ENCODE peak calls at places on chromosomes 3 and 15, in nine cellular contexts. F is psoas muscle, D is adrenal gland, Z is mammary epithelial cell, U is transverse colon, P is DND-41, Y is K562, G is stomach, W is Peyer's patch. R is an unnamed sample.
A peak's percentile ranks its signal among the peaks of the same experiment; 100 is the strongest.

GRCh38 chr15:75170711-75171341 is 30.9 kb upstream of the C15orf39 start:
- DNase-seq in F (no peak), U (no peak), W (no peak), Z (peak; percentile 82), D (peak; percentile 69), P (no peak), G (no peak), Y (no peak), R (no peak)

GRCh38 chr3:151428386-151428785 is 32.5 kb downstream of the IGSF10 start:
- DNase-seq in F (no peak), U (no peak), W (no peak), P (no peak), D (no peak), Y (no peak), G (no peak), Z (no peak), R (no peak)

GRCh38 chr15:82297546-82297945 is 34.9 kb downstream of the SAXO2 start:
- DNase-seq in D (no peak), G (no peak), P (no peak), U (no peak), Z (no peak), F (no peak), Y (no peak), W (no peak), R (no peak)

GRCh38 chr15:55937040-55937439 is 56.4 kb downstream of the NEDD4 start:
- DNase-seq in Z (no peak), P (no peak), G (no peak), F (no peak), U (no peak), W (no peak), Y (no peak), D (peak; percentile 23), R (no peak)

GRCh38 chr3:15815696-15816095 is 17.9 kb upstream of the ANKRD28 start:
- DNase-seq in U (no peak), W (no peak), P (no peak), F (no peak), G (no peak), Z (peak; percentile 41), Y (no peak), D (no peak), R (no peak)

GRCh38 chr15:51727141-51727897 is 10.1 kb downstream of the LYSMD2 start:
- DNase-seq in U (no peak), W (no peak), F (no peak), D (peak; percentile 40), Z (no peak), P (no peak), Y (peak; percentile 29), G (no peak), R (no peak)

GRCh38 chr3:122668930-122669730 is 11.5 kb upstream of the PARP14 start:
- DNase-seq in Z (peak; percentile 45), P (no peak), Y (peak; percentile 7), G (no peak), U (no peak), D (no peak), W (no peak), F (no peak), R (no peak)

GRCh38 chr15:78914027-78914764 is 30.6 kb downstream of the CTSH start:
- DNase-seq in W (no peak), F (peak; percentile 57), P (no peak), G (peak; percentile 51), D (peak; percentile 65), Z (peak; percentile 25), U (no peak), Y (no peak), R (no peak)

GRCh38 chr15:67922971-67923646 is 83.3 kb upstream of the RNU6-1 start:
- DNase-seq in W (no peak), D (no peak), G (no peak), Y (peak; percentile 39), U (no peak), Z (no peak), P (no peak), F (no peak), R (no peak)

GRCh38 chr15:35713733-35714132 is 167.8 kb upstream of the DPH6 start:
- DNase-seq in W (no peak), U (no peak), Y (no peak), F (no peak), G (no peak), Z (peak; percentile 95), D (no peak), P (no peak), R (no peak)

DNA sequence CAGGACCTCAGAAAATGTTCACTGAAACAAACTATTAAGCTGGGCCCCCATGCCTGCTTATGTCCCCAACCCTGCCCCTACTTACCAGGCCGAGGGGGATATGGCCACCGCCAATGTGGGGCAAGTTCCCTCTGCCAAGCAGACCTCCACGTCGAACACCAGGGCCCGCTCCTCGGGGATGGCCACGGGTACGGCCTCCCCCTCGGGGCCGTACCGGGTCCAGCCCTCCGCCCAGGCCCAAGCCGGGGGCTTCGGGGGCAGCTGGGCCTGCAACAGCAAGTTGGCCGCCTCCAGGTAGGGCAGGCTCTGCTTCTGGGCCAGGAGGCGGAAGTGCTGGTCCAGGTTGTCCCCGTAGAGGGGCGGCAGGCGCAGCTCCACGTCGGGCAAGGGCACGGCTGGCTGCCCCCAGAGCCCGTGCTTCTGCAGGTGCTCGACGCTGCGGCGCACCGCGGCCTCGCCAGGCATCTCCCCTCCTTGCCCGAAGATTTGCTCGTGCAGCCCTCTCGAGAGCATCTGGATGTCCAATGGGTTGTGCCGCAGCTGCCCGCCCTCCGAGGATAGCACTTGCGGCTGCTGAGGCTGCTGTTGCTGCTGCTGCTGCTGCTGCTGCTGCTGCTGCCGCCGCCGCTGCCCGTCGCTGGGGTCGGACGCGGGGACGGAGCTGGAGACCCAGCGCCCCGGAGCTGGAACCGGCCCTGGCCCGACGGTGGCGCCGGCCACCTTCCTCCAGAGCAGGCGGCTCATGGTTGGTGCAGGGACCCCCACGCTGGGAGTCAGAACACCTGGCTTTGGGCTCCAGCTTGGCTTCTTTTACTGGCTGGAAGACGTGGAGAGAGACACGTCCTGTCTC is 1.4 kb downstream of the POLG start:
- DNase-seq in D (no peak), W (no peak), Y (no peak), G (no peak), U (no peak), P (peak; percentile 41), Z (no peak), F (no peak), R (no peak)
- TF ChIP-seq CTCF in D (no peak), W (no peak), Y (no peak), G (no peak), U (no peak), P (no peak), Z (no peak), F (no peak), R (no peak)

GRCh38 chr15:64810499-64811326 is 14.7 kb downstream of the PIF1 start:
- DNase-seq in P (no peak), F (no peak), W (no peak), G (no peak), Z (no peak), Y (no peak), D (no peak), U (no peak), R (no peak)
- H3K4me3 ChIP-seq in P (no peak overlapping the region), F (no peak overlapping the region), W (no peak overlapping the region), G (no peak overlapping the region), Z (no peak overlapping the region), Y (no peak overlapping the region), D (no peak overlapping the region), U (no peak overlapping the region), R (no peak overlapping the region)

DNA sequence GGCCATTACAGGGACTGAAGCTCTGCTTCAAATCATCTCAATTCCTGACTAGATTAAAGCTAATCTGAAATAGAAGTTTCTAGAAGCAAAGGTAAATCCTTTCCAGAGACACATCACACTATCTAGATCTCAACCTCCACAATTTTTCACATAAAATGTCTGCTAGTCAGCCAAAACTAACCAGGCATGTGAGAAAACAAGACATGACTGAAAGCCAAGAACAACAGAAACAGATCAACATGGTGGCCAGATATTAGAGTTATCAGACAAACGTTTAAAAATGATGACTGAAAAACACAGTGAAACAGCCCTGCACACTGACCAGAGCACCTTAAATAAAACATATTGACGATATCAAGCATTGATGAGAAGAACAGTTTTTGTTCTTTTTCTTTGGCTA is 59.1 kb downstream of the SUMF1 start:
- DNase-seq in G (no peak), D (no peak), W (no peak), P (no peak), F (no peak), Y (no peak), U (no peak), Z (no peak), R (no peak)
- H3K27ac ChIP-seq in G (no peak overlapping the region), D (no peak overlapping the region), W (no peak overlapping the region), P (no peak overlapping the region), F (no peak overlapping the region), Y (no peak overlapping the region), U (no peak overlapping the region), Z (no peak overlapping the region), R (no peak overlapping the region)

GRCh38 chr3:55077726-55078125 is 149.9 kb upstream of the LRTM1 start:
- DNase-seq in W (no peak), Z (no peak), Y (no peak), U (no peak), P (no peak), D (no peak), G (no peak), F (no peak), R (no peak)
- TF ChIP-seq CTCF in W (no peak), Z (no peak), Y (no peak), U (no peak), P (no peak), D (no peak), G (no peak), F (no peak), R (no peak)

R was measured in coronary artery.